ENCODE peak calls at places on chromosomes 6 and 20, in six cellular contexts. Z is H1, L is IMR-90, U is mesendoderm, H is H9, A is neuronal stem cell. O is an unnamed sample.

GRCh38 chr6:47484616-47485015 is 7.0 kb downstream of the CD2AP start:
- DNase-seq in Z (no peak), H (no peak), L (peak; percentile 81), A (no peak), U (no peak), O (peak; percentile 85)

GRCh38 chr20:45779011-45779915 is 12.4 kb downstream of the WFDC3 start:
- DNase-seq in Z (no peak), L (peak; percentile 100), A (no peak), H (no peak), U (no peak), O (peak; percentile 98)

GRCh38 chr6:135675862-135676261 is 175.6 kb upstream of the PDE7B start:
- DNase-seq in A (peak; percentile 56), U (peak; percentile 82), H (peak; percentile 36), Z (no peak), L (peak; percentile 41), O (peak; percentile 56)

GRCh38 chr6:139262519-139263300 is 29.1 kb downstream of the TXLNB start:
- DNase-seq in U (no peak), A (no peak), L (peak; percentile 50), Z (no peak), H (no peak), O (no peak)

GRCh38 chr20:57579898-57580447 is 19.1 kb downstream of the PCK1 start:
- DNase-seq in Z (no peak), U (no peak), H (no peak), L (no peak), A (no peak), O (no peak)

GRCh38 chr6:118980063-118980462 is 45.1 kb upstream of the MCM9 start:
- DNase-seq in L (peak; percentile 31), Z (no peak), A (no peak), U (peak; percentile 13), H (no peak), O (peak; percentile 66)

GRCh38 chr6:3318821-3319540 is 60.2 kb downstream of the PSMG4 start:
- DNase-seq in H (no peak), Z (no peak), U (no peak), A (no peak), L (no peak), O (no peak)

GRCh38 chr20:25309395-25310267 is 61.7 kb downstream of the PYGB start:
- DNase-seq in L (peak; percentile 80), U (peak; percentile 11), A (no peak), H (no peak), Z (no peak), O (peak; percentile 93)

GRCh38 chr6:152341596-152341995 is 295.6 kb downstream of the SYNE1 start:
- DNase-seq in A (no peak), L (no peak), Z (no peak), H (no peak), U (no peak), O (no peak)

GRCh38 chr20:19823971-19824370 is 65.9 kb downstream of the RIN2 start:
- DNase-seq in Z (no peak), L (no peak), U (no peak), H (no peak), A (no peak), O (no peak)

GRCh38 chr20:23050847-23051627 is 1.6 kb upstream of the THBD start:
- DNase-seq in U (peak; percentile 96), Z (peak; percentile 78), H (peak; percentile 88), L (peak; percentile 52), A (peak; percentile 87), O (peak; percentile 93)

GRCh38 chr6:379367-380181 is 12.0 kb upstream of the IRF4 start:
- DNase-seq in U (no peak), Z (no peak), A (no peak), L (no peak), H (peak; percentile 25), O (no peak)

GRCh38 chr6:159170999-159171712 is 2.0 kb downstream of the FNDC1 start:
- DNase-seq in L (peak; percentile 75), Z (no peak), A (no peak), H (no peak), U (no peak), O (no peak)

GRCh38 chr6:143843689-143844405 is 709 bp downstream of the LTV1 start:
- DNase-seq in Z (no peak), A (no peak), L (peak; percentile 11), H (no peak), U (peak; percentile 6), O (peak; percentile 45)

GRCh38 chr20:24100370-24101011 is 111.9 kb upstream of the GGTLC1 start:
- DNase-seq in L (peak; percentile 47), A (peak; percentile 44), Z (no peak), U (peak; percentile 74), H (no peak), O (peak; percentile 4)

GRCh38 chr6:138211048-138211581 is 7.2 kb downstream of the PBOV1 start:
- DNase-seq in U (peak; percentile 41), L (no peak), Z (no peak), H (no peak), A (no peak), O (peak; percentile 11)

GRCh38 chr6:142087950-142088857 is 44.5 kb upstream of the GJE1 start:
- DNase-seq in A (no peak), U (no peak), H (peak; percentile 37), L (no peak), Z (no peak), O (no peak)

GRCh38 chr6:156189195-156189594 is 588.0 kb upstream of the ARID1B start:
- DNase-seq in L (no peak), A (no peak), U (no peak), Z (no peak), H (no peak), O (no peak)

GRCh38 chr20:22379472-22379871 is 204.9 kb downstream of the FOXA2 start:
- DNase-seq in U (no peak), Z (no peak), H (no peak), L (no peak), A (no peak), O (no peak)

GRCh38 chr20:38497246-38497645 is 24.6 kb downstream of the RALGAPB start:
- DNase-seq in A (no peak), L (peak; percentile 55), H (no peak), Z (no peak), U (no peak), O (peak; percentile 52)

GRCh38 chr6:133553652-133554051 is 312.5 kb downstream of the EYA4 start:
- DNase-seq in Z (no peak), A (peak; percentile 58), H (no peak), U (peak; percentile 67), L (peak; percentile 79), O (peak; percentile 66)

GRCh38 chr6:5950448-5950847 is 56.3 kb downstream of the NRN1 start:
- DNase-seq in L (no peak), Z (no peak), A (no peak), H (peak; percentile 65), U (peak; percentile 65), O (no peak)

GRCh38 chr6:122026572-122027369 is 372.7 kb upstream of the HSF2 start:
- DNase-seq in A (no peak), Z (no peak), U (no peak), H (no peak), L (no peak), O (no peak)

GRCh38 chr20:44610313-44610965 is 28.1 kb downstream of the PKIG start:
- DNase-seq in U (no peak), L (no peak), H (no peak), Z (no peak), A (no peak), O (no peak)

GRCh38 chr6:2225422-2226392 is 19.7 kb downstream of the GMDS start:
- DNase-seq in U (no peak), A (no peak), H (no peak), Z (no peak), L (no peak), O (no peak)

GRCh38 chr6:4647414-4648365 is 128.5 kb upstream of the CDYL start:
- DNase-seq in H (peak; percentile 88), A (peak; percentile 67), U (peak; percentile 92), L (peak; percentile 84), Z (peak; percentile 60), O (peak; percentile 84)

GRCh38 chr20:36645353-36645752 is 643 bp downstream of the SLA2 start:
- DNase-seq in H (no peak), U (no peak), A (no peak), L (no peak), Z (no peak), O (no peak)
- H2AK5ac ChIP-seq in H (no peak overlapping the region), U (no peak overlapping the region), A (peak overlapping the region; percentile 77), L (no peak overlapping the region), Z (no peak overlapping the region), O (no peak overlapping the region)

DNA sequence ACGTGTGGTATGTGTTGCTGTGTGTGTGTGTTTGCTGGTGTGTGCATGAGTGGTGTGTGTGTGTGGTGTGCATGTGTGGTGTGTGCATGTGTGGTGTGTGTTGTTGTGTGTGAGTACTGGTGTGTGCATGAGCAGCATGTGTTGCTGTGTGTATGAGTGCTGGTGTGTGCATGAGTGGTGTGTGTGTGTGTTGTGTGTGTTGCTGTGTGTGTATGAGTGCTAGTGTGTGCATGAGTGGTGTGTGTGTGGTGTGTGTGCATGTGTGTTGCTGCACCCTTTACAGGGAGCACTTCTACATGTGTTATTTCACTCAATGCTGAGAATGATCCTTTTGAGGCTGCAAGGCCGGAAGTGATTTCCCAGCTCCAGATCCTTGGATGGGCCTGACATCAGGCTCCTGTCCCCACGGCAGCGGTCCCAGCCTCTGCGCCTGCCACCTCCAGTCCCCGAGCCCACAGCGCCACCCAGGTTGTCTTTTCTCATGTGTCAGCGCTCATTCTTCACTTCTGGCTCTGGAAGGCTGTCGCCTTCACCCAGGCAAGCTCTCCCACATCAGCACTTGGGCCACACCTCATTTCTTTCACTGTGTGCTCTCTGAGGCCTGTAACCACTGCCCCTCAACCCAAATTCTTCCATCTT is 2.6 kb downstream of the NPEPL1 start:
- DNase-seq in L (no peak), H (peak; percentile 38), Z (no peak), A (no peak), U (peak; percentile 27), O (no peak)
- H3K23ac ChIP-seq in L (peak overlapping the region; percentile 59), H (no peak overlapping the region), Z (peak overlapping the region; percentile 76), A (peak overlapping the region; percentile 8), U (no peak overlapping the region), O (no peak overlapping the region)

DNA sequence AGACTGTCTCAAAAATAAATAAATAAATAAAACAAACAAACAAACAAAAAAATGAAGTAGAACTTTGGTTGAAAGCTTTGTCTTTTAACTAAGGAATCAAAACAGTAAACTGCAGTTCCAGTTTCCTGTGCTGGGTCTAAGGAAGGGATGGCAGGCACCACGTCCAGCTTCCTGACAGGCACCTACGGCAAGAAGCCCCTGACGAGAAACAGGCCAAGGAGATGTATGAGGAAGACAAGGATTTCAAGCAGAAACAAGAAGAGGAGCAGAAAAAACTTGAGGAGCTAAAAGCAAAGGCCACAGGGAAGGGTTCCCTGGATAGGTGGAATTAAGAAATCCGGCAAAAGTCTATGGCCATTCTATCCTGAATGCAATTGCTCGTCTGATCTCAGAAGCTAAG is 8.8 kb downstream of the SNX3 start:
- DNase-seq in H (no peak), L (no peak), U (no peak), Z (no peak), A (no peak), O (no peak)
- H4K8ac ChIP-seq in H (no peak overlapping the region), L (no peak overlapping the region), U (no peak overlapping the region), Z (no peak overlapping the region), A (no peak overlapping the region), O (no peak overlapping the region)

DNA sequence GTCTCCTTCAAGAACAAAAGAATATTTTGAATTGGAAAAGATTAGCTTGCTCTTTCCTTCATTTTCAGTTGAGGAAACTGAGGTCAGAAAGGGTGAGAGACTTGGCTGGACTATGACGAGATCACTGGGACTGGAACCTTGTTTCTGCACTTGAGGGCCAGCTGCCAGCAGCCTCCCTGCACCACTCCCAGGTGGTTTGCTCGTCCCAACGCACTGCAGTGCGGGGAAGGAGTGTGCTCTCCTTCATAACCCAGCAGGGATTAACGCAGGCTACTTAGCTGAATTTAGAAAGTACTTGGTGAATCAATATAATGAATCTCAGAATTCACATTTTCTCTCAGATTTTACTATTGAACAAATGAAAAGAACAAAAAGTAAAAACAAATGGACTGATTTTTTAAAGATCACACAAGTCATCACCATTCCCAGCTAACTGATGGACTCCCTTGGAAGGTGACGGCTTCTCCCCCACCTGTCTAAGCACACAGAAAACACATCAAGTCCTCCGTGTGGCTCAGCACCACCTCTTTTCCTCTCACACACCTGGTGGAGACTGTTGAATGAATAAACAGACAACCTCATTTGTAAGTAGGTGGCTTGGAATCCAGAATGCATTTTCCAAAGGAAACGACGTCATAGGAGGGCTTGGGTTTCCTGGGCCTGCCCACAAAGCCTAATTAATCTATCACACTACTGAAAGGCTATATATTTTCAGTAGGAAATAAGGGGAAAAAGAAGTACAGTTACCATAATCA is 120.9 kb downstream of the QRSL1 start:
- DNase-seq in L (no peak), Z (no peak), U (no peak), H (no peak), A (no peak), O (no peak)
- H2AK5ac ChIP-seq in L (no peak overlapping the region), Z (no peak overlapping the region), U (no peak overlapping the region), H (no peak overlapping the region), A (no peak overlapping the region), O (peak overlapping the region; percentile 37)

O was measured in mesenchymal stem cell.